ENCODE peak calls at places on chromosomes 4 and X, in six cellular contexts. H is left ventricle myocardium inferior, S is nephron progenitor cell, I is astrocyte of the spinal cord, F is GM20000, W is BE2C. R is an unnamed sample.

GRCh38 chr4:182280439-182281111 is 37.4 kb downstream of the TENM3 start:
- DNase-seq in W (no peak), I (peak), S (no peak), F (no peak), H (no peak), R (no peak)

GRCh38 chr4:23022032-23022431 is 329.3 kb downstream of the GBA3 start:
- DNase-seq in I (peak), W (no peak), H (no peak), F (no peak), S (no peak), R (no peak)

GRCh38 chr4:124018383-124019317 is 622.1 kb downstream of the SPRY1 start:
- DNase-seq in I (peak), W (no peak), H (peak), F (peak), S (peak), R (no peak)

GRCh38 chr4:176464748-176465147 is 145.0 kb downstream of the SPCS3 start:
- DNase-seq in W (no peak), H (no peak), I (no peak), S (no peak), F (peak), R (no peak)

GRCh38 chrX:12447448-12448154 is 309.3 kb downstream of the FRMPD4 start:
- DNase-seq in H (no peak), W (no peak), F (no peak), I (peak), S (no peak), R (no peak)

GRCh38 chr4:1632109-1633104 is 51.7 kb downstream of the FAM53A start:
- DNase-seq in W (no peak), S (no peak), F (no peak), H (no peak), I (no peak), R (no peak)

GRCh38 chr4:11904991-11905760 is 476.5 kb upstream of the HS3ST1 start:
- DNase-seq in I (no peak), W (no peak), S (no peak), F (no peak), H (no peak), R (no peak)

GRCh38 chr4:124035364-124036036 is 638.9 kb downstream of the SPRY1 start:
- DNase-seq in W (no peak), S (no peak), H (no peak), F (no peak), I (no peak), R (no peak)

GRCh38 chr4:186146443-186146842 is 41.9 kb downstream of the FAM149A start:
- DNase-seq in W (no peak), H (no peak), F (no peak), I (no peak), S (no peak), R (no peak)

GRCh38 chrX:21153503-21153902 is 220.7 kb upstream of the CNKSR2 start:
- DNase-seq in W (no peak), H (peak), I (no peak), S (no peak), F (no peak), R (no peak)

GRCh38 chr4:142211444-142211843 is 575.1 kb downstream of the IL15 start:
- DNase-seq in I (no peak), S (no peak), W (no peak), F (no peak), H (no peak), R (no peak)
- TF ChIP-seq CTCF in I (no peak), S (no peak), W (peak), F (no peak), H (no peak), R (no peak)

GRCh38 chr4:80179637-80180161 is 17.6 kb upstream of the PRDM8 start:
- DNase-seq in H (no peak), F (no peak), S (no peak), I (no peak), W (no peak), R (no peak)
- TF ChIP-seq CTCF in H (no peak), F (no peak), S (no peak), I (no peak), W (no peak), R (no peak)

DNA sequence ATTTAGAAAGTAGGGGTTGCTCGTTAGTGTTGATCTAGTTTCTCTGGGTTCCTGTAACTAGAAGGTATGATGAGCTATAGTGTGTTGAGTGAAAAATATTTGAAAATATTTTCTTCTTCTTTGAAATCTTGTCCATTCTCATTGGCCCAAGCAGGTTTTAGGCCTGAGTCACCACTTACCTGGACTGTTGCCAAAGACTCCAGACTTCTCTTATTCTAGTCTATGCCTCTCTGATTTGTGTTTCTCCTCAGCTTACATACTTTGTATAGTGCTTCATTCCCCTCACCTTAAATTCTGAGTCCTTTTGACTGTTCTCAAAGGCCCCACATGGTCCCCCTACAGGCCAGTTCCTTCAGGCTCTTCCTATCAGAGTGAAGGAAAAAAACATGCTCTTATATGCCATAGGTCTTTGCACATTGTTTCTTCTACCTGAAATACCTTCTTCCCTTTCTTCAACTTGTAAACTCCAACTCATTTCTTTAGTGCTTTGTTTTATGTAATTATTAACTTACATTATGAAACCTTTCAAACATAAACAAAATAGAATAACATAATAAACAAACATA is 258.2 kb downstream of the PPP1R2C start:
- DNase-seq in W (no peak), F (no peak), I (peak), H (no peak), S (no peak), R (no peak)
- TF ChIP-seq CTCF in W (no peak), F (no peak), I (peak), H (no peak), S (no peak), R (no peak)

DNA sequence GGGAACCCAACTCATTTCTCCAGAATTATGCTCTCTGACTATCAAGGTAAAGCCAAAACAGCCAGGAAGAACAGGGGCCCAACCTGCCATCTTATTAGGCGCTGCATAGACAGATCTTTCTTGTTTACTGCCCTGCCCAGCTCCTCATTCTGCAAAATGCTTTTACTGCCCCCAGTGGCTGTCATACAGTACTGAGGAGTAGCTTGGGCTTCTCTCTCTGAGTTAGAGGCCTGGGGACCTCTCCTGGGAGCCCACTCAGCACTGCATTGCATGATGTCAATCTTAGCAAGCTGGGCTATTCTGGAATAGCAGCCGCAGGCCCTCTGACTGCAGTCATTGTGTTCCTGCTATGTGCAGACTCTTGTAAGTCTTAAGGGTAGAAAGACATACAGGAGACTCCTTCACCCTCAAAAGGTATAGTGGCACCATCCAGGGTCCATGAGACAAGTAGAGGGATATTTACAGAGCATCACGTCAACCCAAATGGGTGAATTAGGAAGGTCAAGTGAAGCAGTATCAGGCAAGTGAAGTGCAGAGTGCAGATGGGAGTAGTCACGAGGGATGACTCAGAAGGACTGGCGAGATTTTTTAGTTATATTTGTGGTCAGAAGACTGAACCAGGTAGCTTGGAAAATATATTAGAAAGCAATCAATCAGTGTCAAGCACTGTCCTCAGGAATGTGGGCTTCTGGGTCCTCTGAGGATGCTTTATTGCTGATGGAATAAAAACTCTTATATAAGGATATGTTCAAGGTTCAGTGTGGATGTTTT is 294.1 kb upstream of the SFRP2 start:
- DNase-seq in S (no peak), H (no peak), I (no peak), W (peak), F (no peak), R (no peak)
- TF ChIP-seq CTCF in S (peak), H (no peak), I (peak), W (peak), F (peak), R (peak)

DNA sequence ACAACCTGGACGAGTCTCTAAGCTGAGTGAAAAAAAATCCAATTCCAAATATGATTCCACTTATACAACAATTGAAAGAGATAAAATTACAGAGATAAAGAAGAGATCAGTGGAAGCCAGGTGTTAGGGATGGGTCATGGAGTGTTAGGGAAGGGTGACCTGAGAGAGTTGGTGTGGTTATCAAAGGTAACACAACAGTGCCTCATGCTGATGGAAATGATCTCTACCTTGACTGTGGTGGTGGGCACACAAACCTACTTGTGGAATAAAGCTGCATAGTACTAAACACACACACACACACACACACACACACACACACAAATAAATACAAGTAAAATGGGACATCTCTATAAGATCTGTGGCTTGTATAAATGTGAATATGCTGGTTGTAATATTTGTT is 26.0 kb downstream of the BEND2 start:
- DNase-seq in S (no peak), H (no peak), I (no peak), W (no peak), F (no peak), R (no peak)
- TF ChIP-seq CTCF in S (no peak), H (no peak), I (no peak), W (no peak), F (no peak), R (no peak)

DNA sequence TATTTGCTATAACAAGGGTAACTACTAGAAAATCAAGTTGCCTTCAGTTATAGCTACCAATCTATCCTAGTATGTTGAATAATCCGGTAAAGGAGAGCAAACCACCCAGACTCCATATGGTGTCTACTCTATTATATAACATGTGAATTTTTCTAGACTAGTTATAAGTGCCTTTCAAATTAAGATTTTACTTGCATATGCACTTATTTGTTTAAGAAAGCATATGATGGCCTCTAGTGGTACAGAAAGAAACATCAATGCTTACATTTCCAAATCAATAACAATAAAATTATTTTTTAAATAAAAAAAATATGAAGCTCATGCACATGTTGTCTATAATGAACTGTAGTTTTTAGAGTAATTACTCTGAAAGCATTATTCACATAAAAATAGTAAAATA is 1516.4 kb upstream of the PABPC4L start:
- DNase-seq in I (peak), F (no peak), W (no peak), H (no peak), S (no peak), R (no peak)
- TF ChIP-seq CTCF in I (no peak), F (no peak), W (no peak), H (peak), S (no peak), R (peak)

GRCh38 chr4:26885912-26886274 is 25.3 kb downstream of the STIM2 start:
- DNase-seq in H (no peak), W (no peak), S (no peak), F (peak), I (no peak), R (no peak)
- TF ChIP-seq CTCF in H (no peak), W (no peak), S (no peak), F (no peak), I (no peak), R (no peak)

DNA sequence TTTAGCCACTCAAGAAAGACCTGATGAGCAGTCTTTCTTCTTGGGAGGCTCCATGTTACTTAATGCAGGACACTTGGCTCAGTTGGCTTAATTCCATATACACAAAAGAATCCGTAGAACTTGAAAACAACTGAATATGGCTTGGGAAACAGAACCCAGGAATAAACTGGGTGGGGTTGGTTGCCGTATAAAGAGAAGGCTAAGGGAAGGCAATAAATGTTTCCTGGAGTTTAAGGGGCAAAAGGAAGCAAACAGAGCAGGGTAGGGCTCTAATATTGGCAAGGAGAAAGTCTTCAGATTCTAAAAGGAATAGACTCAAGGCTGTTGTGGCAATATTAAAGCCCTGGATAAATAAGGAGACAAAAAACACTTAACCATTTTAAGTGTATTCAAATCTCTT is 8.4 kb downstream of the TNMD start:
- DNase-seq in W (no peak), I (no peak), S (no peak), H (no peak), F (no peak), R (no peak)
- TF ChIP-seq CTCF in W (no peak), I (no peak), S (no peak), H (no peak), F (no peak), R (no peak)

GRCh38 chr4:89914609-89915008 is 20.0 kb downstream of the MMRN1 start:
- DNase-seq in W (no peak), S (no peak), I (no peak), H (no peak), F (no peak), R (no peak)
- TF ChIP-seq CTCF in W (no peak), S (no peak), I (no peak), H (no peak), F (no peak), R (peak)